ENCODE peak calls at places on chromosomes 2 and 18, in eight cellular contexts. Q is sigmoid colon, B is endothelial cell of umbilical vein, Z is spleen, W is vagina, D is HepG2, V is suprapubic skin, T is HL-60. F is an unnamed sample.

GRCh38 chr2:46179037-46179621 is 118.1 kb upstream of the EPAS1 start:
- DNase-seq in Z (peak; percentile 75), T (no peak), V (no peak), W (no peak), D (no peak), B (peak; percentile 88), Q (peak; percentile 90), F (no peak)

GRCh38 chr2:39141346-39142011 is 20.6 kb upstream of the SOS1 start:
- DNase-seq in W (no peak), V (no peak), Q (no peak), T (peak; percentile 17), D (no peak), Z (no peak), B (no peak), F (no peak)

GRCh38 chr18:8797206-8797605 is 91.8 kb downstream of the MTCL1 start:
- DNase-seq in T (no peak), V (no peak), D (peak; percentile 64), W (no peak), Z (no peak), Q (no peak), B (peak; percentile 56), F (no peak)

GRCh38 chr2:189763908-189764661 is 1.5 kb upstream of the OSGEPL1 start:
- DNase-seq in D (peak; percentile 10), Z (no peak), Q (no peak), W (no peak), B (no peak), T (no peak), V (no peak), F (no peak)

GRCh38 chr18:23578891-23579653 is 7.2 kb downstream of the NPC1 start:
- DNase-seq in V (no peak), T (no peak), W (no peak), D (no peak), Q (no peak), B (no peak), Z (no peak), F (no peak)

GRCh38 chr18:36757081-36757480 is 71.7 kb downstream of the TPGS2 start:
- DNase-seq in D (peak; percentile 48), T (no peak), Z (no peak), Q (no peak), W (no peak), B (peak; percentile 50), V (no peak), F (peak; percentile 16)

GRCh38 chr2:137838255-137839092 is 125.8 kb upstream of the HNMT start:
- DNase-seq in T (peak; percentile 41), Q (no peak), W (no peak), D (peak; percentile 58), V (no peak), Z (no peak), B (peak; percentile 50), F (peak; percentile 22)

GRCh38 chr2:30731248-30731647 is 76.0 kb downstream of the CAPN13 start:
- DNase-seq in Z (peak; percentile 42), Q (peak; percentile 34), D (no peak), B (no peak), V (no peak), T (no peak), W (no peak), F (no peak)

GRCh38 chr18:43888601-43889000 is 611.3 kb upstream of the SYT4 start:
- DNase-seq in B (no peak), V (no peak), W (no peak), T (no peak), Z (no peak), D (no peak), Q (no peak), F (no peak)

GRCh38 chr2:225740086-225740485 is 340.6 kb downstream of the NYAP2 start:
- DNase-seq in D (no peak), Q (no peak), Z (no peak), T (no peak), B (peak; percentile 70), V (no peak), W (no peak), F (no peak)

GRCh38 chr2:225738735-225739134 is 339.2 kb downstream of the NYAP2 start:
- DNase-seq in D (no peak), Z (no peak), Q (no peak), B (no peak), V (no peak), T (no peak), W (no peak), F (no peak)

GRCh38 chr2:225742487-225742886 is 343.0 kb downstream of the NYAP2 start:
- DNase-seq in Z (no peak), Q (no peak), D (no peak), T (no peak), W (no peak), B (no peak), V (no peak), F (no peak)

GRCh38 chr2:225737556-225737955 is 338.0 kb downstream of the NYAP2 start:
- DNase-seq in Q (no peak), Z (no peak), T (no peak), V (no peak), D (no peak), B (peak; percentile 82), W (no peak), F (no peak)

GRCh38 chr2:225739328-225739727 is 339.8 kb downstream of the NYAP2 start:
- DNase-seq in D (no peak), V (no peak), Z (no peak), B (no peak), T (no peak), W (no peak), Q (no peak), F (no peak)
- H3K4me3 ChIP-seq in D (no peak overlapping the region), V (no peak overlapping the region), Z (no peak overlapping the region), B (no peak overlapping the region), T (no peak overlapping the region), W (no peak overlapping the region), Q (no peak overlapping the region), F (no peak overlapping the region)

GRCh38 chr2:42337846-42338566 is 23.0 kb downstream of the COX7A2L start:
- DNase-seq in Z (no peak), D (no peak), T (no peak), B (no peak), V (no peak), W (no peak), Q (no peak), F (no peak)

GRCh38 chr2:42336361-42336965 is 24.6 kb downstream of the COX7A2L start:
- DNase-seq in Z (no peak), T (no peak), D (no peak), V (no peak), B (no peak), Q (no peak), W (no peak), F (no peak)

GRCh38 chr2:42335514-42336104 is 25.4 kb downstream of the COX7A2L start:
- DNase-seq in W (no peak), Z (no peak), Q (no peak), T (no peak), D (no peak), B (no peak), V (no peak), F (no peak)

GRCh38 chr2:42338567-42339190 is 22.3 kb downstream of the COX7A2L start:
- DNase-seq in B (no peak), T (no peak), W (no peak), V (no peak), Q (no peak), Z (no peak), D (no peak), F (no peak)

GRCh38 chr2:42337356-42337820 is 23.6 kb downstream of the COX7A2L start:
- DNase-seq in B (no peak), T (no peak), D (no peak), Z (no peak), Q (no peak), V (no peak), W (no peak), F (no peak)
- TF ChIP-seq POLR2AphosphoS5 in B (no peak), T (no peak), D (peak; percentile 60), Z (no peak), Q (no peak), V (no peak), W (no peak), F (no peak)

GRCh38 chr18:22179631-22180030 is 10.2 kb downstream of the GATA6 start:
- DNase-seq in T (no peak), B (peak; percentile 53), Z (no peak), W (no peak), V (no peak), D (no peak), Q (no peak), F (no peak)

GRCh38 chr18:22177496-22177866 is 8.1 kb downstream of the GATA6 start:
- DNase-seq in Z (no peak), Q (no peak), B (peak; percentile 59), V (no peak), D (no peak), W (no peak), T (no peak), F (no peak)

GRCh38 chr18:22180722-22181121 is 11.3 kb downstream of the GATA6 start:
- DNase-seq in T (no peak), D (no peak), W (no peak), Z (no peak), Q (no peak), B (peak; percentile 33), V (no peak), F (no peak)

GRCh38 chr18:22176622-22177495 is 7.5 kb downstream of the GATA6 start:
- DNase-seq in Z (no peak), V (no peak), T (no peak), B (no peak), W (no peak), D (no peak), Q (no peak), F (no peak)

DNA sequence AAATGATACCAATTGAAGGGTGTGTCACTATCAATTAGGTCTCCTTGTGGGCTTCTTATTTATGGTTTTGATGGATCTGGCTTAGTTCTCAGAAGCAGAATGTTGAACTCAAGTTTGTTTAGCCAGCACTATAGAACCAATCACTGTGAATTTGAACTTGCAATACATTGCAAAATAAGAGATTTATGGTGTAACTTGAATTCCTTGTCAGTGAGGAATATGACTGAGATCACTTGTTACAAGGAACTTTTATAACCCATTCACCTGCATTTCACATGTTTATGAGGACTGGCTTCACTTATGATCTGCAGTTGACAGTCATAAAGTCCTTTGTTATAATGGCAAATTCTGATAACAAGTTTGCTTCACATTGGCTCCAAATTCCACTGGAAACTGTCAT is 9.8 kb downstream of the GATA6 start:
- DNase-seq in Q (no peak), B (peak; percentile 75), W (no peak), T (no peak), D (no peak), V (no peak), Z (no peak), F (no peak)
- H3K4me3 ChIP-seq in Q (no peak overlapping the region), B (no peak overlapping the region), W (no peak overlapping the region), T (no peak overlapping the region), D (no peak overlapping the region), V (no peak overlapping the region), Z (no peak overlapping the region), F (no peak overlapping the region)

GRCh38 chr2:19609266-19609665 is 250.8 kb upstream of the OSR1 start:
- DNase-seq in V (no peak), B (no peak), Z (no peak), T (no peak), D (peak; percentile 10), Q (no peak), W (no peak), F (no peak)

GRCh38 chr2:19607400-19607799 is 249.0 kb upstream of the OSR1 start:
- DNase-seq in Z (no peak), T (no peak), V (no peak), W (no peak), Q (no peak), D (no peak), B (no peak), F (no peak)

GRCh38 chr2:19611491-19612332 is 253.3 kb upstream of the OSR1 start:
- DNase-seq in D (peak; percentile 88), T (no peak), B (no peak), V (no peak), W (no peak), Z (no peak), Q (no peak), F (no peak)

GRCh38 chr2:19614066-19614465 is 255.6 kb upstream of the OSR1 start:
- DNase-seq in Z (no peak), V (no peak), Q (no peak), W (no peak), D (no peak), T (no peak), B (no peak), F (no peak)

GRCh38 chr2:19607931-19608762 is 249.7 kb upstream of the OSR1 start:
- DNase-seq in Z (no peak), B (no peak), T (no peak), V (no peak), D (no peak), Q (no peak), W (no peak), F (no peak)
- TF ChIP-seq POLR2AphosphoS5 in Z (no peak), B (no peak), T (no peak), V (no peak), D (no peak), Q (peak; percentile 19), W (no peak), F (no peak)

F was measured in SK-N-MC.